ENCODE peak calls at places on chromosomes 4 and X, in four cellular contexts. S is GM20000, G is epithelial cell of esophagus, J is neural progenitor cell. U is an unnamed sample.

GRCh38 chr4:76546282-76547166 is 111.5 kb downstream of the SHROOM3 start:
- DNase-seq in S (no peak), G (peak), J (no peak), U (no peak)

GRCh38 chrX:20116575-20117240 is at the start of gene MAP7D2:
- DNase-seq in S (peak), G (no peak), J (peak), U (no peak)

GRCh38 chr4:8377103-8378075 is 63.1 kb downstream of the ACOX3 start:
- DNase-seq in S (no peak), G (no peak), J (no peak), U (no peak)

GRCh38 chr4:131509521-131509920 is 1639.6 kb upstream of the PCDH10 start:
- DNase-seq in S (no peak), G (peak), J (no peak), U (no peak)

GRCh38 chr4:21765810-21766407 is 182.7 kb downstream of the KCNIP4 start:
- DNase-seq in S (peak), G (peak), J (peak), U (peak)

GRCh38 chr4:59120287-59120814 is 2010.2 kb upstream of the IGFBP7 start:
- DNase-seq in S (no peak), G (no peak), J (no peak), U (no peak)

GRCh38 chr4:102641796-102642195 is 119.0 kb downstream of the MANBA start:
- DNase-seq in S (no peak), G (no peak), J (no peak), U (no peak)

GRCh38 chr4:182042945-182043344 is 200.3 kb upstream of the TENM3 start:
- DNase-seq in S (no peak), G (peak), J (no peak), U (no peak)

GRCh38 chr4:100258675-100259074 is 68.4 kb upstream of the DDIT4L start:
- DNase-seq in S (no peak), G (no peak), J (no peak), U (no peak)

GRCh38 chr4:182248295-182248694 is 5.1 kb downstream of the TENM3 start:
- DNase-seq in S (no peak), G (no peak), J (no peak), U (no peak)

GRCh38 chr4:120857312-120857711 is 65.2 kb downstream of the PRDM5 start:
- DNase-seq in S (no peak), G (no peak), J (no peak), U (no peak)

GRCh38 chr4:88533937-88534750 is 10.6 kb upstream of the PYURF start:
- DNase-seq in S (no peak), G (peak), J (no peak), U (no peak)

GRCh38 chr4:26884486-26884988 is 23.9 kb downstream of the STIM2 start:
- DNase-seq in S (peak), G (no peak), J (no peak), U (no peak)

GRCh38 chrX:120361906-120362305 is at the start of gene ATP1B4:
- DNase-seq in S (no peak), G (no peak), J (no peak), U (no peak)

GRCh38 chr4:87030606-87031441 is 96.0 kb downstream of the AFF1 start:
- DNase-seq in S (no peak), G (no peak), J (peak), U (no peak)

GRCh38 chr4:93870876-93871458 is 42.4 kb downstream of the ATOH1 start:
- DNase-seq in S (no peak), G (no peak), J (no peak), U (no peak)

GRCh38 chr4:182400754-182401153 is 157.6 kb downstream of the TENM3 start:
- DNase-seq in S (no peak), G (no peak), J (no peak), U (no peak)

GRCh38 chr4:74682567-74683359 is 111.6 kb downstream of the BTC start:
- DNase-seq in S (no peak), G (peak), J (no peak), U (no peak)

GRCh38 chrX:40207626-40208025 is 109.9 kb upstream of the BCOR start:
- DNase-seq in S (peak), G (peak), J (no peak), U (no peak)

GRCh38 chrX:68807818-68808217 is 21.0 kb upstream of the EFNB1 start:
- DNase-seq in S (no peak), G (no peak), J (peak), U (no peak)

GRCh38 chr4:152278172-152278504 is 257.8 kb downstream of the FBXW7 start:
- DNase-seq in S (no peak), G (no peak), J (no peak), U (no peak)

GRCh38 chrX:136268051-136269048 is 17.1 kb upstream of the MAP7D3 start:
- DNase-seq in S (peak), G (peak), J (peak), U (no peak)

GRCh38 chr4:170089743-170090666 is at the start of gene AADAT:
- DNase-seq in S (peak), G (peak), J (peak), U (peak)

GRCh38 chr4:78951862-78952472 is 12.7 kb upstream of the PAQR3 start:
- DNase-seq in S (peak), G (peak), J (peak), U (no peak)

GRCh38 chr4:153465583-153465921 is 608 bp upstream of the TMEM131L start:
- DNase-seq in S (peak), G (peak), J (peak), U (peak)

GRCh38 chr4:103718993-103719319 is 829 bp downstream of the TACR3 start:
- DNase-seq in S (no peak), G (peak), J (peak), U (no peak)

GRCh38 chrX:123923211-123923610 is 38.3 kb upstream of the STAG2 start:
- DNase-seq in S (no peak), G (peak), J (no peak), U (no peak)

DNA sequence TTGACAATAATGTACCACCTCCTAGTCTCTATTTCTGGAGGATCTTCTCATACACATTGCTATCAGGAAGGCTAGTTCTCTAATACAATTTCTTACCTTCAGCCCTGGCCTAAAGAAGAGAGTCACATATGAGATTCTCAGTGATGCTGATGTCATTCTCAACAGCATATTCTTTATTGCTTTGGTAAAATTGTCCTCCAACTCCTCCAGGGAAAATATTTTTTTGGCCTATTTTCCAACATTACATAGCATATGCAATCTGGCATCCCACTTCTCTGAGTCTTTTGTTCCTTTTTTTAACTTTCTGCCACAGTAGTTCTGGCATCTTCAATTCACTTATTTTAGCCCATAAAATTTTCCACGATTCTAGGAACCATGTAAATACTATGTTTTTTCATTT is 2363.1 kb downstream of the ARAP2 start:
- DNase-seq in S (no peak), G (no peak), J (no peak), U (no peak)
- TF ChIP-seq CTCF in S (no peak), G (no peak), J (no peak), U (no peak)

GRCh38 chr4:6701371-6701770 is 7.7 kb downstream of the S100P start:
- DNase-seq in S (no peak), G (no peak), J (peak), U (no peak)
- TF ChIP-seq CTCF in S (peak), G (peak), J (peak), U (peak)

DNA sequence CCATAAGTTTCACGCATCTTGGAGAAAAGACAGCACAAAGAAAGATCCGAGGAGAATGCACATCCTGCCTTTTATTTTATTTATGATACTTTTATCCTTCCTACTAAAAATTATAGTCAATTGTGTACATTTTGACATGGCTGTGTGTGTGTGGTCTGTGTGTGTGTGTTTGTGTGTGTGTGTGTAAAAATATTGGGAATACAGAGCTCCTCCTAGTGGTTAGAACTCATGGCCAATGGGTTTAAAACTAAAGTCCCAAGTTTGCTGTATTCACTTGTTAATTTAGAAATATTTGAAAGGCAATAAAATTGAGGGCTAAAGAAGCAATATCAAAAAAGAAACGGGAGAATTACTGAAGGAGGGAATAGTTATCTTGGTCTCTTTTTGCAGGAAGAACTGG is 47.5 kb downstream of the NKX6-1 start:
- DNase-seq in S (no peak), G (peak), J (peak), U (no peak)
- TF ChIP-seq CTCF in S (peak), G (peak), J (peak), U (no peak)

GRCh38 chr4:38663021-38663800 is 788 bp upstream of the KLF3 start:
- DNase-seq in S (no peak), G (no peak), J (peak), U (peak)
- TF ChIP-seq CTCF in S (no peak), G (no peak), J (no peak), U (no peak)

GRCh38 chrX:103629295-103630170 is 758 bp downstream of the TCEAL1 start:
- DNase-seq in S (peak), G (peak), J (peak), U (no peak)
- TF ChIP-seq CTCF in S (peak), G (peak), J (peak), U (no peak)